ENCODE peak calls at places on chromosomes 13 and 19, in four cellular contexts. L is IMR-90, X is H9, S is mesenchymal stem cell. N is an unnamed sample.

GRCh38 chr13:101514695-101515275 is 62.3 kb downstream of the ITGBL1 start:
- DNase-seq in X (no peak), S (peak), L (peak), N (peak)

GRCh38 chr13:21684576-21684975 is 13.7 kb downstream of the FGF9 start:
- DNase-seq in X (no peak), L (peak), S (no peak), N (no peak)

GRCh38 chr13:113928701-113929627 is 44.9 kb downstream of the C13orf46 start:
- DNase-seq in S (peak), L (peak), X (peak), N (no peak)

GRCh38 chr19:32066056-32066455 is 279.4 kb upstream of the ZNF507 start:
- DNase-seq in X (no peak), S (no peak), L (no peak), N (no peak)

GRCh38 chr13:85191996-85192395 is 607.2 kb downstream of the SLITRK6 start:
- DNase-seq in L (no peak), X (no peak), S (no peak), N (no peak)

GRCh38 chr19:44943801-44944249 is 1.8 kb downstream of the APOC4 start:
- DNase-seq in S (no peak), L (no peak), X (no peak), N (no peak)

GRCh38 chr13:112725346-112726017 is 35.6 kb downstream of the ATP11A start:
- DNase-seq in L (peak), X (peak), S (no peak), N (no peak)

GRCh38 chr19:29155683-29156082 is 57.3 kb downstream of the UQCRFS1 start:
- DNase-seq in X (no peak), L (no peak), S (no peak), N (no peak)

GRCh38 chr13:45142440-45143345 is 22.4 kb downstream of the GTF2F2 start:
- DNase-seq in S (peak), L (peak), X (no peak), N (no peak)

GRCh38 chr19:39078436-39079200 is 5.5 kb upstream of the ACP7 start:
- DNase-seq in X (no peak), S (peak), L (peak), N (no peak)

GRCh38 chr19:41862445-41862986 is 2.5 kb downstream of the RPS19 start:
- DNase-seq in S (no peak), X (no peak), L (no peak), N (no peak)

GRCh38 chr19:28577199-28577598 is 635.8 kb downstream of the UQCRFS1 start:
- DNase-seq in X (no peak), L (no peak), S (no peak), N (no peak)

GRCh38 chr19:5147074-5147970 is 178.4 kb downstream of the KDM4B start:
- DNase-seq in L (no peak), X (no peak), S (no peak), N (no peak)

GRCh38 chr19:37933965-37934364 is 27.0 kb downstream of the SIPA1L3 start:
- DNase-seq in L (peak), S (peak), X (no peak), N (no peak)

GRCh38 chr13:48508001-48508400 is 24.9 kb downstream of the RCBTB2 start:
- DNase-seq in L (no peak), S (no peak), X (no peak), N (no peak)

GRCh38 chr13:74132768-74133656 is 1.2 kb downstream of the KLF12 start:
- DNase-seq in S (peak), X (peak), L (peak), N (peak)

GRCh38 chr19:17755977-17756670 is 4.8 kb downstream of the FCHO1 start:
- DNase-seq in S (peak), X (peak), L (peak), N (peak)

GRCh38 chr19:51714848-51715247 is 8.9 kb downstream of the HAS1 start:
- DNase-seq in S (no peak), X (no peak), L (no peak), N (no peak)

GRCh38 chr13:112207124-112207523 is 140.2 kb downstream of the SOX1 start:
- DNase-seq in X (no peak), S (no peak), L (no peak), N (peak)

GRCh38 chr19:10884273-10884672 is 12.9 kb downstream of the CARM1 start:
- DNase-seq in L (peak), X (no peak), S (peak), N (no peak)

GRCh38 chr19:3950871-3951861 is 18.3 kb downstream of the NMRK2 start:
- DNase-seq in X (no peak), L (no peak), S (no peak), N (no peak)

GRCh38 chr19:51632126-51632525 is 1.9 kb upstream of the SIGLEC5 start:
- DNase-seq in L (no peak), S (no peak), X (no peak), N (no peak)

GRCh38 chr13:75384881-75385707 is 96.9 kb downstream of the TBC1D4 start:
- DNase-seq in X (no peak), L (no peak), S (no peak), N (no peak)

GRCh38 chr13:21034602-21035190 is 26.7 kb downstream of the LATS2 start:
- DNase-seq in L (no peak), X (peak), S (no peak), N (no peak)

GRCh38 chr19:2922987-2923386 is 21.8 kb downstream of the ZNF77 start:
- DNase-seq in X (peak), L (peak), S (no peak), N (no peak)

GRCh38 chr13:44219808-44220544 is 153.6 kb upstream of the SERP2 start:
- DNase-seq in X (no peak), S (peak), L (peak), N (no peak)

GRCh38 chr19:46784262-46785053 is 3.9 kb downstream of the SLC1A5 start:
- DNase-seq in X (peak), S (peak), L (peak), N (peak)

GRCh38 chr13:50203256-50204083 is 188.2 kb downstream of the KCNRG start:
- DNase-seq in X (no peak), S (no peak), L (no peak), N (no peak)

GRCh38 chr19:46296722-46297431 is at the start of gene HIF3A:
- DNase-seq in L (no peak), S (peak), X (peak), N (peak)

DNA sequence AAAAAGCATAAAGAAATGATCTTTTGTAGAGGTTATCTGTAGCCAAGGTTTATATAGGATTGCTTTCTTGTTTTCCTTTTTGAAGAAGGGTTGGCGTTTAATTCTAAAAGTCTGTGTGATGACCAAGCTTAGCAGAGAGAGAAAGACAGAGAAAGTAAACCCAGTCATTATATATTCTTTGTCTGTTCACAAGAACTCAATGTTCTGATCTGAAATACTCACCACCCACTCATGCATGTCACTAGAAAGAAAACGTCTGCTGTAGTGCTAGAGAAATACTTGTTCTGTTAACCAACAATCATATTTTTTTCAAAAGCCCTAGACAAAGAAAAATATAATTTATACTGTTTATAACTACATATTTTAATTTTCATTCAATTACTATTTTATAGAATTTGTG is 173.7 kb upstream of the SLITRK5 start:
- DNase-seq in L (no peak), S (no peak), X (no peak), N (no peak)
- H3K23ac ChIP-seq in L (no peak), S (no peak), X (no peak), N (no peak)

DNA sequence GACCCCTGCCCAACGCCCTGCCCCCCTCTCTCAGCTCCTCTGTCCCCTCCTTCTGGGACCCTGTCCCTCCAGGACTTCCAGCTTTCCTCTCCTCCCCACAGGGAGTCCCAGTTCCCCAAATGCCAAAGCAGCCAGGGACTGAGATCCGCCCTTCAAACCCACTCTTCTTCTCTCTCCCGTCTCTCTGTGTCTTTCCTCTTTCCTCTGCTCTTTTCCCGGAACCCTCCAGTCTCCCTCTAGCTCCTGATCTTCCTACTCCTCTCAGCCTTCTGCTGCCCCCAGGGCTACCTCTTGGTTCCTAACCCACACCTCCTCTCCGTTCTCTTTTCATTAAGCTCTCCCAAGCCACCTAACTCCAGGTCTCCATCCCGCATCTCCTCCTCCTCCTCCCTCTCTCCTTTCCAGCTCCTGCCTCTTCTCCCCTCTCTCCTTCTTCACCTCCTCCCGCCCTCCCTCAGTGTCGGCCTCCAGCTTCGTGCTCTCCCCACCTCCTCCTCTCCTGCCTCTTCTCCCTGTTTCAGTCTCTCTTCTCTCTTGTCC is at the start of gene CA11:
- DNase-seq in S (no peak), X (peak), L (no peak), N (no peak)
- H3K18ac ChIP-seq in S (peak), X (peak), L (peak), N (peak)

GRCh38 chr13:32029684-32030083 is 1.9 kb upstream of the FRY start:
- DNase-seq in L (no peak), X (no peak), S (no peak), N (no peak)
- H2BK120ac ChIP-seq in L (peak), X (no peak), S (no peak), N (no peak)

GRCh38 chr13:54592201-54592600 is 1563.6 kb downstream of the OLFM4 start:
- DNase-seq in S (no peak), L (no peak), X (no peak), N (no peak)
- H3K23ac ChIP-seq in S (no peak), L (no peak), X (no peak), N (no peak)

GRCh38 chr13:98963917-98964316 is 13.9 kb downstream of the DOCK9 start:
- DNase-seq in X (no peak), L (no peak), S (no peak), N (no peak)

GRCh38 chr13:98961204-98962105 is 16.4 kb downstream of the DOCK9 start:
- DNase-seq in S (no peak), X (no peak), L (no peak), N (no peak)

GRCh38 chr13:98965325-98965724 is 12.5 kb downstream of the DOCK9 start:
- DNase-seq in S (no peak), L (no peak), X (no peak), N (no peak)

GRCh38 chr13:98960331-98961203 is 17.3 kb downstream of the DOCK9 start:
- DNase-seq in S (peak), X (no peak), L (no peak), N (no peak)

DNA sequence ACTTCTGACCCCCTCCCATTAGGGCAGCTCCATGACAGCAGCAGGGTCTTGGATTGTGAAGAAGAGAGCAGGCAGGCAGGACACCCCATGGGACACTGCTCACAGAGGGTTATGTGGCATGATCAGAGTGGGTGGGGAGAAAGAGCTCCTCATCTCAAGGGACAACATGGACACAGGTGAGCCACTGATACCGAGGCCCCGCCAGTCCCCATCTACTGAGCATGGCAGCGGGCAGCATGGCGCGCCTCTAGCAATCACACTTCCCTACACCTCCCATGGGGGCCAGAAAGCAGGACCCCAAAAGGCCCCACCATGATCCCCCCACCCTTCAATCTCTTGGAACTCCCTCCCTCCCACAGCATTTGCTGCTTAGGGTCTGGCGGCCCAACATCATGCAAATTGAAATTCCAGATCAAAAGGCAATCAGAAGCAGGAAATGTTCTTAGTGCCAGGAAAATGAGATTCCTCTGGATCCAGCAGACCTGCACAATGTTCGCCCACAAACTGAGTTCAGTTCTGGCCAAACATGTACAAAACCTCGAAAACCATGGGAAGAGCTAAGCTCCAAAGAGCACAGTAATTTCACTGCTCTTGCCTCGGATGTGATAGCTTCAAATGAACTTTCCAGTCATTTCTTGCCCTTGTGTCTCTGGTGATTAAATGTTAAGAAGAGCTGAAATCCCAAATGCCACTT is 14.8 kb downstream of the DOCK9 start:
- DNase-seq in S (no peak), X (no peak), L (no peak), N (no peak)
- H3K18ac ChIP-seq in S (peak), X (no peak), L (no peak), N (no peak)

GRCh38 chr19:33550741-33551140 is 29.1 kb upstream of the PEPD start:
- DNase-seq in S (no peak), L (no peak), X (no peak), N (no peak)
- H2BK120ac ChIP-seq in S (no peak), L (no peak), X (no peak), N (no peak)

GRCh38 chr19:8208710-8209110 is 460 bp upstream of the CERS4 start:
- DNase-seq in S (no peak), L (no peak), X (no peak), N (peak)
- H3K23ac ChIP-seq in S (no peak), L (no peak), X (no peak), N (peak)

GRCh38 chr13:51261610-51262249 is 39.5 kb downstream of the FAM124A start:
- DNase-seq in L (no peak), X (no peak), S (no peak), N (no peak)

GRCh38 chr13:51260154-51260553 is 38.0 kb downstream of the FAM124A start:
- DNase-seq in L (no peak), X (no peak), S (no peak), N (no peak)

GRCh38 chr13:51257187-51257586 is 35.0 kb downstream of the FAM124A start:
- DNase-seq in S (no peak), L (no peak), X (no peak), N (no peak)

GRCh38 chr13:51259359-51259645 is 37.1 kb downstream of the FAM124A start:
- DNase-seq in X (no peak), S (no peak), L (no peak), N (no peak)

DNA sequence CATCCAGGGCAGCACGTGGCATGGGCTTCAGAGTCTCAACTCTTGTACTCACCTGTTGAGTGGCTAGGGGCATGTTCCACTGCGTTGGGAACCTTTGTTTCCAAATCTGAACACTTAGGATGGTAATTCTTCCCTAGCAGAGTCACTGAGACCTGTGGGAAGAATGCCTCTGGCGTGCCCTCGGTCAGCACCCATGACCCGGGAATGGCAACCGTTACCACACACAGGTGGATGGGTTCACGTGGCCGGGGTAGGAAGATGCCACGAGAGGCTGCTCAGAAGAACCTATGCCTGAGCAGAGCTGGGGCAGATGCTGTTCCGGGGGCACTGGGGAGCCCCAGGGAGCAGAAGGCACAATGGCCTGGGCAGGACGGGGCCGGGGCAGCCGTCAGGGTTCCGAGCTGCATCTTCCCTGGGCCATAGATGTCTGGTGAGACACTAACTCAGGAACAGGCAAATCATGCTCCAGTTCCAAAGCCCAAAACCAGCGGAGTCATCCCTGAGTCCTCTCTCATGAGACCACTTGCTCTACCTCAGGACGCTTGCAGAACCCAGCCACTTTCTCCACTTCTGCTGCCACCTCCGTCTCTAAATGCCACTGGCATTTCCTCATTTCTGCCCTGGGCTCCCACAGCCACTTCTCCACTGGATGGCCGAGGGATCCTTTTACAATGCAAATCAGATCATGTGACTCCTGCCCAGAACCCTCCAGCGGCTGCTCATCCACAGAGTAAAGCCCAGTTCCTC is 36.6 kb downstream of the FAM124A start:
- DNase-seq in S (no peak), L (no peak), X (no peak), N (no peak)
- H3K18ac ChIP-seq in S (no peak), L (no peak), X (no peak), N (peak)

DNA sequence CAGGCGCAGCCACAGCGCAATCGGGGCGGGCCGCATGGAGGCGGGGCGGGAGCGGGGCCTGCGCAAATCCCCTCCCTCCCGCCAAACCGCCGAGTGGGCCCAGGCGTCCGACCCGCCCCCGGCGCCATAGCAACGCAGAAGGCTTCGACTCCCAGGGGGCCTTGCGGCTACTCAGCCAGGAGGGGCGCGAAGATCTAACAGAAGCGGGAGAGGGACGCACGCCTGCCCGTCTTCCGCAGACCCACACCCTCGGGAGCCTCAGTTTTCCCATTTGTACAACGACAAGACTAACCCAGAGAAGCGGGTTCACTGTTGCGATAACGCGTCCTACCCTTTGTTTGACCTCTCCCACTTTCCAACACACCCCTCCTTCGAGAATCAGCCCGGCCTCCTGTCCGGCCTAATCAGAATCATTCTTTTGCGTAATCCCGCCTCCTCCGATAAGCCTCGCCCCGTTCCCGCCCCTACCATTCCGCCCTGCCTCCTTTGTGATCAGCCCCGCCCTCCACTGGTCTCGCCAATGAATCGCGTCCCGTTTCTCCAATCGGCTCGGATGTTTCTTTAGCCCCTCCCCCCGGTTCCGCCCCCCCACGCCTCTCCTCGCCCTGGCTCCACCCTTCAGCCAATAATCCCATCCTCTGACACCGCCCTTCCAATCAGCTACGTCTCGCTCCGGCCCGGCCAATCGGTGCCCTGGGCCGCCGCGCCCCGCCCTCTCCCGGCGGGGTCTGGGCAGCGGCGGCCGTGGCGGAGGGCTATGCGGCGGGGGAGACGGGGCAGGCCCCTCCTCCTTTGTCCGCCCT is at the start of gene PCSK4:
- DNase-seq in X (peak), S (peak), L (peak), N (peak)
- H2BK120ac ChIP-seq in X (no peak), S (peak), L (peak), N (no peak)

GRCh38 chr19:36687214-36688056 is at the start of gene ZNF567:
- DNase-seq in X (peak), S (peak), L (peak), N (peak)

GRCh38 chr19:36688058-36688457 is 646 bp downstream of the ZNF567 start:
- DNase-seq in L (no peak), X (no peak), S (no peak), N (no peak)

GRCh38 chr19:36686365-36687213 is 823 bp upstream of the ZNF567 start:
- DNase-seq in L (peak), X (no peak), S (peak), N (no peak)

DNA sequence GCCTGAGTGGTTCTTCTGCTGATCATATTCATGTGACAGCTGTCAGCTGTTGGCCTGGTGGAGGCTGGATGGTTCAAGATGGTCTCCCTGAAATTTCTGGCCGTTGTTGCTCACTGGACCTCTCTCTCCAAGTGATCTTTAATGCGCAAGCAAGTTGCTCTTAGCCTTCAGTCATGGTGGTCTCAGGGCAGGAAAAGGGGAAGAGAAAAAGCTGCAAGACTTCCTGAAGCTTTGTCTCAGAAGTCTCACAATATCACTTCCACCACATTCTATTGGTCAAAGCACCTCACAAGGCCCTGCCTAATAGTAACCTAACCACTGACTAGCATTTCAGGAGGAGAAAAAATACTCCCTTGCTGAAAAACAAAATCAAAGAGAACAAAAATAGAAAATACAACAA is 1.6 kb upstream of the ZNF567 start:
- DNase-seq in X (no peak), L (no peak), S (no peak), N (no peak)
- H3K23ac ChIP-seq in X (no peak), L (no peak), S (no peak), N (no peak)

N was measured in neuronal stem cell.